ENCODE peak calls at places on chromosome X, in seven cellular contexts. F is mesenchymal stem cell, Q is GM03348, M is H7, B is RPMI8226, O is RCC 7860, X is MM.1S. Y is an unnamed sample.

GRCh38 chrX:47311857-47312774 is 58.3 kb upstream of the ZNF157 start:
- DNase-seq in B (peak; percentile 53), F (peak; percentile 51), O (peak; percentile 4), M (peak; percentile 39), X (no peak), Q (peak; percentile 67), Y (no peak)

GRCh38 chrX:20432048-20432447 is 165.3 kb upstream of the RPS6KA3 start:
- DNase-seq in X (no peak), Q (peak; percentile 29), F (peak; percentile 28), B (no peak), M (no peak), O (peak; percentile 76), Y (no peak)

GRCh38 chrX:68930576-68931317 is 101.9 kb downstream of the EFNB1 start:
- DNase-seq in O (no peak), X (no peak), F (no peak), M (no peak), B (no peak), Q (no peak), Y (no peak)

GRCh38 chrX:50430917-50431316 is 39.7 kb downstream of the DGKK start:
- DNase-seq in Q (no peak), M (no peak), B (no peak), X (no peak), F (no peak), O (peak; percentile 4), Y (no peak)

GRCh38 chrX:39144965-39145364 is 343.7 kb downstream of the MID1IP1 start:
- DNase-seq in F (no peak), B (peak; percentile 83), Q (no peak), M (no peak), X (no peak), O (no peak), Y (no peak)

GRCh38 chrX:12890467-12890866 is 16.0 kb upstream of the TLR8 start:
- DNase-seq in O (no peak), X (peak; percentile 79), Q (no peak), B (peak; percentile 58), F (no peak), M (no peak), Y (no peak)

GRCh38 chrX:24372021-24372763 is 11.8 kb downstream of the SUPT20HL1 start:
- DNase-seq in O (no peak), B (no peak), F (no peak), Q (no peak), X (no peak), M (peak; percentile 61), Y (no peak)

GRCh38 chrX:15566244-15566643 is 34.5 kb downstream of the ACE2 start:
- DNase-seq in O (no peak), Q (no peak), F (no peak), B (no peak), M (peak; percentile 3), X (no peak), Y (no peak)

GRCh38 chrX:77638397-77638796 is 147.6 kb downstream of the ATRX start:
- DNase-seq in O (no peak), M (no peak), Q (no peak), B (no peak), X (no peak), F (no peak), Y (no peak)

GRCh38 chrX:14449773-14450172 is 79.6 kb upstream of the GLRA2 start:
- DNase-seq in X (no peak), Q (no peak), O (no peak), F (no peak), B (no peak), M (no peak), Y (no peak)

GRCh38 chrX:137823257-137823656 is 257.3 kb downstream of the ZIC3 start:
- DNase-seq in X (no peak), B (no peak), M (peak; percentile 4), F (no peak), O (no peak), Q (no peak), Y (no peak)

GRCh38 chrX:67546496-67547423 is 2.9 kb downstream of the AR start:
- DNase-seq in X (no peak), O (no peak), M (peak; percentile 12), Q (no peak), F (peak; percentile 26), B (no peak), Y (no peak)

GRCh38 chrX:48540015-48540350 is 469 bp downstream of the TBC1D25 start:
- DNase-seq in X (peak; percentile 27), Q (peak; percentile 52), F (peak; percentile 46), B (no peak), M (peak; percentile 82), O (peak; percentile 3), Y (peak; percentile 62)

GRCh38 chrX:49172280-49172780 is 632 bp downstream of the PLP2 start:
- DNase-seq in Q (peak; percentile 65), F (peak; percentile 49), M (peak; percentile 63), O (peak; percentile 36), B (peak; percentile 90), X (peak; percentile 80), Y (no peak)

GRCh38 chrX:28010875-28011274 is 29.6 kb upstream of the DCAF8L1 start:
- DNase-seq in X (no peak), O (no peak), Q (no peak), B (no peak), M (no peak), F (no peak), Y (no peak)

GRCh38 chrX:145099204-145099603 is 148.1 kb upstream of the SPANXN1 start:
- DNase-seq in O (no peak), B (no peak), Q (no peak), M (no peak), X (no peak), F (no peak), Y (no peak)

GRCh38 chrX:135403374-135403773 is 18.4 kb upstream of the SMIM10L2A start:
- DNase-seq in M (no peak), Q (no peak), O (no peak), B (no peak), F (no peak), X (no peak), Y (no peak)

GRCh38 chrX:53263597-53264094 is 17.7 kb downstream of the IQSEC2 start:
- DNase-seq in B (no peak), M (no peak), O (peak; percentile 91), F (peak; percentile 82), Q (peak; percentile 48), X (no peak), Y (no peak)

GRCh38 chrX:40542208-40542607 is 38.6 kb upstream of the ATP6AP2 start:
- DNase-seq in Q (no peak), X (no peak), O (no peak), B (no peak), F (no peak), M (no peak), Y (no peak)

GRCh38 chrX:102739642-102740041 is 19.1 kb downstream of the GPRASP3 start:
- DNase-seq in M (no peak), O (no peak), F (peak; percentile 2), B (no peak), Q (no peak), X (no peak), Y (no peak)

GRCh38 chrX:123223409-123223808 is 39.3 kb downstream of the GRIA3 start:
- DNase-seq in M (no peak), F (no peak), Q (no peak), B (no peak), X (no peak), O (no peak), Y (no peak)

GRCh38 chrX:45900751-45901150 is 644.5 kb downstream of the ZNF674 start:
- DNase-seq in Q (peak; percentile 8), M (no peak), F (peak; percentile 10), O (no peak), X (no peak), B (no peak), Y (no peak)